ENCODE peak calls at places on chromosomes 16 and 17, in nine cellular contexts. One of them, this sample, is unnamed.

GRCh38 chr16:86363057-86363490 is 147.3 kb upstream of the FOXF1 start:
- DNase-seq in mammary epithelial cell: peak; percentile 55
- DNase-seq in sigmoid colon: peak; percentile 88
- DNase-seq in uterus: no peak
- DNase-seq in mucosa of descending colon: no peak
- DNase-seq in ovary: no peak
- DNase-seq in esophagus squamous epithelium: no peak
- DNase-seq in pancreas: no peak
- DNase-seq in suprapubic skin: no peak
- DNase-seq in this sample: peak; percentile 8

GRCh38 chr17:81398170-81398854 is 3.1 kb downstream of the BAHCC1 start:
- DNase-seq in mucosa of descending colon: peak; percentile 74
- DNase-seq in uterus: no peak
- DNase-seq in mammary epithelial cell: peak; percentile 56
- DNase-seq in sigmoid colon: no peak
- DNase-seq in suprapubic skin: no peak
- DNase-seq in pancreas: peak; percentile 84
- DNase-seq in esophagus squamous epithelium: no peak
- DNase-seq in ovary: no peak
- DNase-seq in this sample: no peak

GRCh38 chr16:49876716-49877129 is 20.8 kb upstream of the ZNF423 start:
- DNase-seq in mucosa of descending colon: peak; percentile 90
- DNase-seq in uterus: peak; percentile 62
- DNase-seq in suprapubic skin: peak; percentile 82
- DNase-seq in pancreas: peak; percentile 94
- DNase-seq in mammary epithelial cell: no peak
- DNase-seq in sigmoid colon: peak; percentile 84
- DNase-seq in ovary: peak; percentile 72
- DNase-seq in esophagus squamous epithelium: no peak
- DNase-seq in this sample: peak; percentile 80

GRCh38 chr17:41635121-41636097 is 11.0 kb upstream of the KRT17 start:
- DNase-seq in uterus: no peak
- DNase-seq in suprapubic skin: no peak
- DNase-seq in sigmoid colon: no peak
- DNase-seq in esophagus squamous epithelium: no peak
- DNase-seq in pancreas: no peak
- DNase-seq in mammary epithelial cell: no peak
- DNase-seq in mucosa of descending colon: no peak
- DNase-seq in ovary: peak; percentile 31
- DNase-seq in this sample: no peak

GRCh38 chr16:67860589-67861398 is 12.1 kb upstream of the EDC4 start:
- DNase-seq in pancreas: no peak
- DNase-seq in uterus: no peak
- DNase-seq in mucosa of descending colon: no peak
- DNase-seq in sigmoid colon: no peak
- DNase-seq in suprapubic skin: no peak
- DNase-seq in mammary epithelial cell: peak; percentile 75
- DNase-seq in ovary: no peak
- DNase-seq in esophagus squamous epithelium: no peak
- DNase-seq in this sample: no peak

GRCh38 chr17:76224321-76224852 is 15.9 kb downstream of the RNF157 start:
- DNase-seq in mucosa of descending colon: no peak
- DNase-seq in ovary: no peak
- DNase-seq in uterus: no peak
- DNase-seq in mammary epithelial cell: no peak
- DNase-seq in pancreas: no peak
- DNase-seq in sigmoid colon: no peak
- DNase-seq in esophagus squamous epithelium: no peak
- DNase-seq in suprapubic skin: no peak
- DNase-seq in this sample: no peak

GRCh38 chr17:63706346-63707102 is 6.6 kb upstream of the LIMD2 start:
- DNase-seq in mucosa of descending colon: no peak
- DNase-seq in suprapubic skin: peak; percentile 61
- DNase-seq in mammary epithelial cell: no peak
- DNase-seq in uterus: no peak
- DNase-seq in esophagus squamous epithelium: no peak
- DNase-seq in ovary: no peak
- DNase-seq in pancreas: no peak
- DNase-seq in sigmoid colon: no peak
- DNase-seq in this sample: no peak

GRCh38 chr17:7794063-7794663 is 39.9 kb upstream of the KDM6B start:
- DNase-seq in sigmoid colon: no peak
- DNase-seq in esophagus squamous epithelium: no peak
- DNase-seq in ovary: no peak
- DNase-seq in mammary epithelial cell: no peak
- DNase-seq in suprapubic skin: no peak
- DNase-seq in pancreas: no peak
- DNase-seq in mucosa of descending colon: no peak
- DNase-seq in uterus: no peak
- DNase-seq in this sample: no peak

GRCh38 chr16:55701442-55702319 is 45.9 kb downstream of the SLC6A2 start:
- DNase-seq in mammary epithelial cell: peak; percentile 38
- DNase-seq in esophagus squamous epithelium: no peak
- DNase-seq in pancreas: peak; percentile 88
- DNase-seq in ovary: peak; percentile 30
- DNase-seq in uterus: peak; percentile 37
- DNase-seq in sigmoid colon: peak; percentile 73
- DNase-seq in mucosa of descending colon: peak; percentile 66
- DNase-seq in suprapubic skin: no peak
- DNase-seq in this sample: peak; percentile 62

GRCh38 chr17:58174871-58175270 is 8.1 kb downstream of the OR4D2 start:
- DNase-seq in pancreas: no peak
- DNase-seq in mucosa of descending colon: no peak
- DNase-seq in mammary epithelial cell: no peak
- DNase-seq in ovary: no peak
- DNase-seq in uterus: no peak
- DNase-seq in suprapubic skin: no peak
- DNase-seq in esophagus squamous epithelium: no peak
- DNase-seq in sigmoid colon: no peak
- DNase-seq in this sample: no peak

GRCh38 chr17:81404557-81405165 is 9.4 kb downstream of the BAHCC1 start:
- DNase-seq in uterus: no peak
- DNase-seq in mucosa of descending colon: no peak
- DNase-seq in esophagus squamous epithelium: no peak
- DNase-seq in pancreas: no peak
- DNase-seq in sigmoid colon: no peak
- DNase-seq in mammary epithelial cell: no peak
- DNase-seq in suprapubic skin: no peak
- DNase-seq in ovary: no peak
- DNase-seq in this sample: peak; percentile 75

GRCh38 chr16:31458073-31458834 is 1.0 kb upstream of the ARMC5 start:
- DNase-seq in suprapubic skin: no peak
- DNase-seq in pancreas: peak; percentile 82
- DNase-seq in sigmoid colon: peak; percentile 78
- DNase-seq in ovary: peak; percentile 45
- DNase-seq in esophagus squamous epithelium: no peak
- DNase-seq in mucosa of descending colon: peak; percentile 79
- DNase-seq in mammary epithelial cell: peak; percentile 61
- DNase-seq in uterus: no peak
- DNase-seq in this sample: peak; percentile 76

GRCh38 chr17:17151962-17152361 is 54.2 kb downstream of the PLD6 start:
- DNase-seq in ovary: peak; percentile 64
- DNase-seq in pancreas: no peak
- DNase-seq in mucosa of descending colon: peak; percentile 48
- DNase-seq in mammary epithelial cell: peak; percentile 89
- DNase-seq in suprapubic skin: peak; percentile 90
- DNase-seq in sigmoid colon: peak; percentile 96
- DNase-seq in esophagus squamous epithelium: no peak
- DNase-seq in uterus: peak; percentile 78
- DNase-seq in this sample: peak; percentile 39

GRCh38 chr16:52069866-52070265 is 477.1 kb downstream of the TOX3 start:
- DNase-seq in ovary: no peak
- DNase-seq in mucosa of descending colon: no peak
- DNase-seq in sigmoid colon: no peak
- DNase-seq in pancreas: no peak
- DNase-seq in uterus: no peak
- DNase-seq in suprapubic skin: no peak
- DNase-seq in esophagus squamous epithelium: no peak
- DNase-seq in mammary epithelial cell: peak; percentile 12
- DNase-seq in this sample: no peak

GRCh38 chr16:31016018-31016417 is 5.6 kb upstream of the STX1B start:
- DNase-seq in mammary epithelial cell: no peak
- DNase-seq in suprapubic skin: no peak
- DNase-seq in ovary: no peak
- DNase-seq in esophagus squamous epithelium: no peak
- DNase-seq in uterus: no peak
- DNase-seq in sigmoid colon: no peak
- DNase-seq in pancreas: no peak
- DNase-seq in mucosa of descending colon: no peak
- DNase-seq in this sample: no peak

GRCh38 chr17:5694507-5694906 is 110.2 kb upstream of the NLRP1 start:
- DNase-seq in sigmoid colon: no peak
- DNase-seq in esophagus squamous epithelium: no peak
- DNase-seq in suprapubic skin: no peak
- DNase-seq in ovary: no peak
- DNase-seq in mucosa of descending colon: no peak
- DNase-seq in pancreas: no peak
- DNase-seq in mammary epithelial cell: no peak
- DNase-seq in uterus: no peak
- DNase-seq in this sample: no peak

GRCh38 chr17:52666264-52666663 is 507.8 kb upstream of the CA10 start:
- DNase-seq in esophagus squamous epithelium: no peak
- DNase-seq in mucosa of descending colon: no peak
- DNase-seq in pancreas: no peak
- DNase-seq in uterus: no peak
- DNase-seq in sigmoid colon: no peak
- DNase-seq in mammary epithelial cell: no peak
- DNase-seq in ovary: no peak
- DNase-seq in suprapubic skin: no peak
- DNase-seq in this sample: no peak

GRCh38 chr17:43402567-43402966 is 3.8 kb downstream of the ARL4D start:
- DNase-seq in ovary: no peak
- DNase-seq in mammary epithelial cell: no peak
- DNase-seq in pancreas: no peak
- DNase-seq in mucosa of descending colon: no peak
- DNase-seq in sigmoid colon: peak; percentile 46
- DNase-seq in uterus: no peak
- DNase-seq in suprapubic skin: no peak
- DNase-seq in esophagus squamous epithelium: no peak
- DNase-seq in this sample: no peak
- TF ChIP-seq CTCF in ovary: no peak
- TF ChIP-seq CTCF in mammary epithelial cell: no peak
- TF ChIP-seq CTCF in pancreas: no peak
- TF ChIP-seq CTCF in mucosa of descending colon: no peak
- TF ChIP-seq CTCF in sigmoid colon: no peak
- TF ChIP-seq CTCF in uterus: no peak
- TF ChIP-seq CTCF in suprapubic skin: no peak
- TF ChIP-seq CTCF in esophagus squamous epithelium: no peak
- TF ChIP-seq CTCF in this sample: no peak

DNA sequence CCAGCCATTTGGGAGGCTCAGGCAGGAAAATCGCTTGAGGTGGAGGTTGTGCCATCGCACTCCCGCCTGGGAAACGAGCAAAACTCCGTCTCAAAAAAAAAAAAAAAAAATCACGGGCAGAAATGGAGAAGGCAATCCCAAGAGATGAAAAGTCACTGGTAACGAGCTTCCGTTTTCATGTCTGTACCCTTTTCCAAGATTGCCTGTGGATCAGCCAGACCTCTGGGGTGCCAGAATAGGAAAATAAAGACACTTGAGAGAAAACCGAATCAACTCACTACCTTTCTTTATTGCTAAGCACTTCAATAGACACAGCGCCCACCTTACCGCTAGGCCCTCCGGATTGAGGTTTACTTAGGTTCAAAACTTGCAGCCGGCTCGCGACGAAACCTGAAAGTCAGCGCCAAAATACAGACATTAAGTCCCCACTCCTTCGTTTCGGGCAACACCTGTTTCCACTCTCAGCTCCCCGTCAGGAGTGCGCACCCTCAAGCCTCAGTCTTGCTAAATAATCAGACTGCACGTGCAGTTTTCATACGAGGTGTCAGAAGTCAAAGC is 970 bp upstream of the TRAF7 start:
- DNase-seq in mucosa of descending colon: no peak
- DNase-seq in ovary: no peak
- DNase-seq in uterus: no peak
- DNase-seq in suprapubic skin: no peak
- DNase-seq in pancreas: no peak
- DNase-seq in mammary epithelial cell: no peak
- DNase-seq in sigmoid colon: no peak
- DNase-seq in esophagus squamous epithelium: no peak
- DNase-seq in this sample: peak; percentile 25
- H3K4me1 ChIP-seq in mucosa of descending colon: peaks cover 76% of the 10 kb centered on the region
- H3K4me1 ChIP-seq in ovary: peaks cover 22% of the 10 kb centered on the region
- H3K4me1 ChIP-seq in uterus: peaks cover 33% of the 10 kb centered on the region
- H3K4me1 ChIP-seq in suprapubic skin: peaks cover 86% of the 10 kb centered on the region
- H3K4me1 ChIP-seq in pancreas: peaks cover 41% of the 10 kb centered on the region
- H3K4me1 ChIP-seq in mammary epithelial cell: peaks cover 72% of the 10 kb centered on the region
- H3K4me1 ChIP-seq in sigmoid colon: no peaks in the 10 kb centered on the region
- H3K4me1 ChIP-seq in esophagus squamous epithelium: peaks cover 83% of the 10 kb centered on the region
- H3K4me1 ChIP-seq in this sample: peaks cover 38% of the 10 kb centered on the region

GRCh38 chr17:975321-975982 is 4.1 kb downstream of the NXN start:
- DNase-seq in suprapubic skin: no peak
- DNase-seq in mammary epithelial cell: no peak
- DNase-seq in ovary: no peak
- DNase-seq in pancreas: no peak
- DNase-seq in sigmoid colon: no peak
- DNase-seq in esophagus squamous epithelium: no peak
- DNase-seq in uterus: no peak
- DNase-seq in mucosa of descending colon: peak; percentile 6
- DNase-seq in this sample: no peak
- H3K4me3 ChIP-seq in suprapubic skin: no peak overlapping the region
- H3K4me3 ChIP-seq in mammary epithelial cell: no peak overlapping the region
- H3K4me3 ChIP-seq in ovary: no peak overlapping the region
- H3K4me3 ChIP-seq in pancreas: no peak overlapping the region
- H3K4me3 ChIP-seq in sigmoid colon: no peak overlapping the region
- H3K4me3 ChIP-seq in esophagus squamous epithelium: no peak overlapping the region
- H3K4me3 ChIP-seq in uterus: no peak overlapping the region
- H3K4me3 ChIP-seq in mucosa of descending colon: no peak overlapping the region
- H3K4me3 ChIP-seq in this sample: no peak overlapping the region

GRCh38 chr16:75482434-75483205 is 12.6 kb downstream of the CHST6 start:
- DNase-seq in pancreas: peak; percentile 32
- DNase-seq in mucosa of descending colon: no peak
- DNase-seq in uterus: no peak
- DNase-seq in sigmoid colon: no peak
- DNase-seq in ovary: no peak
- DNase-seq in mammary epithelial cell: no peak
- DNase-seq in suprapubic skin: no peak
- DNase-seq in esophagus squamous epithelium: no peak
- DNase-seq in this sample: no peak

GRCh38 chr16:75478480-75479345 is 14.2 kb upstream of the TMEM170A start:
- DNase-seq in ovary: no peak
- DNase-seq in uterus: no peak
- DNase-seq in esophagus squamous epithelium: no peak
- DNase-seq in pancreas: no peak
- DNase-seq in suprapubic skin: no peak
- DNase-seq in mammary epithelial cell: no peak
- DNase-seq in mucosa of descending colon: no peak
- DNase-seq in sigmoid colon: no peak
- DNase-seq in this sample: no peak

GRCh38 chr16:75483222-75483621 is 12.0 kb downstream of the CHST6 start:
- DNase-seq in ovary: no peak
- DNase-seq in mucosa of descending colon: no peak
- DNase-seq in sigmoid colon: no peak
- DNase-seq in esophagus squamous epithelium: no peak
- DNase-seq in mammary epithelial cell: peak; percentile 97
- DNase-seq in uterus: no peak
- DNase-seq in pancreas: no peak
- DNase-seq in suprapubic skin: no peak
- DNase-seq in this sample: no peak

GRCh38 chr16:75479421-75479990 is 15.0 kb upstream of the TMEM170A start:
- DNase-seq in suprapubic skin: no peak
- DNase-seq in pancreas: no peak
- DNase-seq in mucosa of descending colon: no peak
- DNase-seq in sigmoid colon: no peak
- DNase-seq in esophagus squamous epithelium: no peak
- DNase-seq in ovary: no peak
- DNase-seq in mammary epithelial cell: no peak
- DNase-seq in uterus: no peak
- DNase-seq in this sample: no peak

GRCh38 chr16:75481475-75481874 is 13.8 kb downstream of the CHST6 start:
- DNase-seq in mucosa of descending colon: no peak
- DNase-seq in sigmoid colon: no peak
- DNase-seq in suprapubic skin: no peak
- DNase-seq in ovary: no peak
- DNase-seq in mammary epithelial cell: no peak
- DNase-seq in esophagus squamous epithelium: no peak
- DNase-seq in pancreas: no peak
- DNase-seq in uterus: no peak
- DNase-seq in this sample: no peak
- TF ChIP-seq CTCF in mucosa of descending colon: no peak
- TF ChIP-seq CTCF in sigmoid colon: no peak
- TF ChIP-seq CTCF in suprapubic skin: no peak
- TF ChIP-seq CTCF in ovary: no peak
- TF ChIP-seq CTCF in mammary epithelial cell: no peak
- TF ChIP-seq CTCF in esophagus squamous epithelium: no peak
- TF ChIP-seq CTCF in pancreas: no peak
- TF ChIP-seq CTCF in uterus: no peak
- TF ChIP-seq CTCF in this sample: no peak

This sample was measured in Peyer's patch.